ENCODE peak calls at places on chromosomes 1 and 21, in seven cellular contexts. T is progenitor cell of endocrine pancreas; J is AG04450; O is CD4-positive, alpha-beta T cell; G is stimulated activated CD8-positive, alpha-beta memory T cell treated with anti-CD3 and anti-CD28 coated beads, Interleukin-12 subunit alpha, Interleukin-12 subunit beta, amount 100 ng/mL, for 4 hours; Y is nephron progenitor cell; Z is amniotic stem cell. A is an unnamed sample.

GRCh38 chr1:97906567-97907228 is 14.1 kb downstream of the DPYD start:
- DNase-seq in T (no peak), J (peak), O (no peak), G (no peak), Y (no peak), Z (no peak), A (no peak)

GRCh38 chr1:85473390-85473789 is 8.4 kb upstream of the DDAH1 start:
- DNase-seq in T (no peak), J (no peak), O (no peak), G (no peak), Y (no peak), Z (no peak), A (no peak)

GRCh38 chr1:88557044-88557443 is 127.0 kb upstream of the PKN2 start:
- DNase-seq in T (no peak), J (no peak), O (no peak), G (no peak), Y (no peak), Z (no peak), A (no peak)

GRCh38 chr1:71196685-71197084 is 115.8 kb upstream of the ZRANB2 start:
- DNase-seq in T (no peak), J (peak), O (no peak), G (no peak), Y (no peak), Z (peak), A (no peak)

GRCh38 chr21:43304621-43305335 is 122.2 kb downstream of the SIK1 start:
- DNase-seq in T (no peak), J (no peak), O (no peak), G (no peak), Y (no peak), Z (no peak), A (no peak)

GRCh38 chr21:39727401-39728120 is 17.4 kb upstream of the IGSF5 start:
- DNase-seq in T (no peak), J (no peak), O (no peak), G (no peak), Y (no peak), Z (no peak), A (no peak)

GRCh38 chr1:230849451-230850194 is 18.7 kb downstream of the C1orf198 start:
- DNase-seq in T (no peak), J (peak), O (no peak), G (no peak), Y (no peak), Z (peak), A (peak)

GRCh38 chr1:34926156-34926555 is 3.3 kb downstream of the DLGAP3 start:
- DNase-seq in T (no peak), J (no peak), O (no peak), G (no peak), Y (no peak), Z (no peak), A (no peak)

GRCh38 chr1:24793762-24794161 is 48.5 kb downstream of the CLIC4 start:
- DNase-seq in T (no peak), J (peak), O (no peak), G (no peak), Y (no peak), Z (no peak), A (peak)

GRCh38 chr21:35048706-35049617 is at the start of gene RUNX1:
- DNase-seq in T (no peak), J (no peak), O (peak), G (peak), Y (no peak), Z (no peak), A (no peak)

GRCh38 chr21:9737871-9738520 is 783.4 kb upstream of the TPTE start:
- DNase-seq in T (no peak), J (no peak), O (no peak), G (no peak), Y (no peak), Z (no peak), A (no peak)

GRCh38 chr1:76546354-76546933 is 320.8 kb upstream of the ST6GALNAC5 start:
- DNase-seq in T (no peak), J (no peak), O (no peak), G (no peak), Y (no peak), Z (no peak), A (no peak)

GRCh38 chr1:43716559-43717281 is 9.4 kb downstream of the ST3GAL3 start:
- DNase-seq in T (no peak), J (no peak), O (no peak), G (no peak), Y (no peak), Z (no peak), A (no peak)

GRCh38 chr1:154716614-154717372 is 108.8 kb upstream of the ADAR start:
- DNase-seq in T (no peak), J (no peak), O (no peak), G (no peak), Y (no peak), Z (no peak), A (no peak)

GRCh38 chr1:67717876-67718275 is 32.9 kb downstream of the GADD45A start:
- DNase-seq in T (no peak), J (no peak), O (no peak), G (no peak), Y (no peak), Z (no peak), A (no peak)

GRCh38 chr21:16198546-16198945 is 468.8 kb downstream of the USP25 start:
- DNase-seq in T (no peak), J (no peak), O (no peak), G (no peak), Y (no peak), Z (no peak), A (no peak)

GRCh38 chr1:67880056-67880601 is 46.9 kb upstream of the GNG12 start:
- DNase-seq in T (no peak), J (no peak), O (no peak), G (no peak), Y (no peak), Z (no peak), A (no peak)

GRCh38 chr1:107993920-107994319 is 28.9 kb upstream of the VAV3 start:
- DNase-seq in T (no peak), J (no peak), O (no peak), G (no peak), Y (no peak), Z (no peak), A (no peak)

GRCh38 chr1:59917026-59917784 is 9.4 kb downstream of the CYP2J2 start:
- DNase-seq in T (no peak), J (no peak), O (no peak), G (no peak), Y (no peak), Z (no peak), A (no peak)

GRCh38 chr21:25646541-25646940 is 7.5 kb downstream of the JAM2 start:
- DNase-seq in T (no peak), J (no peak), O (no peak), G (no peak), Y (no peak), Z (no peak), A (no peak)

GRCh38 chr1:5718716-5719632 is 273.3 kb downstream of the NPHP4 start:
- DNase-seq in T (no peak), J (no peak), O (no peak), G (no peak), Y (peak), Z (no peak), A (no peak)

GRCh38 chr21:28518620-28519019 is 474.1 kb downstream of the LTN1 start:
- DNase-seq in T (no peak), J (no peak), O (no peak), G (no peak), Y (no peak), Z (no peak), A (no peak)

GRCh38 chr1:73611681-73612080 is 586.3 kb downstream of the LRRIQ3 start:
- DNase-seq in T (no peak), J (no peak), O (no peak), G (no peak), Y (no peak), Z (no peak), A (no peak)

GRCh38 chr1:72524021-72524420 is 241.7 kb upstream of the NEGR1 start:
- DNase-seq in T (no peak), J (no peak), O (no peak), G (no peak), Y (no peak), Z (no peak), A (no peak)

GRCh38 chr1:97867127-97867526 is 53.7 kb downstream of the DPYD start:
- DNase-seq in T (no peak), J (no peak), O (no peak), G (no peak), Y (no peak), Z (no peak), A (no peak)

GRCh38 chr21:37145635-37146111 is 72.6 kb downstream of the TTC3 start:
- DNase-seq in T (no peak), J (no peak), O (no peak), G (no peak), Y (no peak), Z (no peak), A (no peak)

GRCh38 chr1:156103521-156103947 is 11.0 kb upstream of the LMNA start:
- DNase-seq in T (no peak), J (no peak), O (no peak), G (no peak), Y (no peak), Z (no peak), A (no peak)

GRCh38 chr1:237730826-237731350 is 159.8 kb downstream of the ZP4 start:
- DNase-seq in T (no peak), J (no peak), O (no peak), G (no peak), Y (no peak), Z (no peak), A (no peak)

GRCh38 chr1:94160811-94161210 is 39.9 kb upstream of the ABCA4 start:
- DNase-seq in T (no peak), J (peak), O (no peak), G (no peak), Y (no peak), Z (peak), A (peak)

GRCh38 chr1:48869116-48869893 is 92.6 kb upstream of the BEND5 start:
- DNase-seq in T (no peak), J (no peak), O (no peak), G (no peak), Y (no peak), Z (no peak), A (no peak)

GRCh38 chr1:86866665-86867064 is 47.3 kb downstream of the SELENOF start:
- DNase-seq in T (no peak), J (peak), O (no peak), G (no peak), Y (no peak), Z (no peak), A (no peak)

GRCh38 chr21:42974832-42975820 is 764 bp downstream of the PKNOX1 start:
- DNase-seq in T (peak), J (no peak), O (peak), G (no peak), Y (no peak), Z (peak), A (no peak)